ENCODE peak calls at places on chromosomes 6 and 20, in eight cellular contexts. S, B, U, O, E, L, I and Z are unnamed samples.

GRCh38 chr6:149750136-149750609 is 632 bp downstream of the PCMT1 start:
- DNase-seq in S (peak), B (no peak), U (peak), O (peak), E (peak), L (peak), I (no peak), Z (peak)

GRCh38 chr20:23879811-23880374 is 345 bp upstream of the CST5 start:
- DNase-seq in S (peak), B (no peak), U (no peak), O (no peak), E (no peak), L (peak), I (no peak), Z (no peak)

GRCh38 chr6:93317587-93317986 is 101.8 kb downstream of the EPHA7 start:
- DNase-seq in S (peak), B (no peak), U (no peak), O (no peak), E (no peak), L (no peak), I (no peak), Z (no peak)

GRCh38 chr6:27894839-27895762 is 17.1 kb downstream of the OR2B2 start:
- DNase-seq in S (peak), B (peak), U (peak), O (peak), E (peak), L (peak), I (peak), Z (no peak)

GRCh38 chr6:11778042-11778441 is 561 bp downstream of the ADTRP start:
- DNase-seq in S (no peak), B (no peak), U (no peak), O (no peak), E (no peak), L (no peak), I (no peak), Z (no peak)

GRCh38 chr20:58893355-58894151 is 41.0 kb downstream of the GNAS start:
- DNase-seq in S (no peak), B (no peak), U (no peak), O (peak), E (no peak), L (peak), I (no peak), Z (no peak)

GRCh38 chr6:127102299-127102698 is 16.2 kb upstream of the RSPO3 start:
- DNase-seq in S (peak), B (no peak), U (no peak), O (peak), E (no peak), L (peak), I (no peak), Z (no peak)

GRCh38 chr6:150549007-150549406 is 50.7 kb upstream of the PLEKHG1 start:
- DNase-seq in S (peak), B (no peak), U (no peak), O (no peak), E (no peak), L (no peak), I (no peak), Z (no peak)

GRCh38 chr6:53967415-53967814 is 143.8 kb upstream of the MLIP start:
- DNase-seq in S (no peak), B (no peak), U (no peak), O (no peak), E (no peak), L (no peak), I (no peak), Z (no peak)

GRCh38 chr6:22467645-22468044 is 101.7 kb upstream of the HDGFL1 start:
- DNase-seq in S (no peak), B (no peak), U (no peak), O (no peak), E (peak), L (no peak), I (no peak), Z (no peak)